ENCODE peak calls at places on chromosome 12, in four cellular contexts. D is iPS-NIHi11; Q is activated T-cell treated with anti-CD3 and anti-CD28 coated beads, Interleukin-2, amount 50 U/mL, for 72 hours; F is astrocyte of the spinal cord. N is an unnamed sample.

GRCh38 chr12:34289431-34290190 is 267.3 kb downstream of the ALG10 start:
- DNase-seq in F (no peak), D (no peak), Q (no peak), N (no peak)

GRCh38 chr12:59408431-59408830 is 187.4 kb upstream of the SLC16A7 start:
- DNase-seq in F (peak), Q (no peak), D (no peak), N (no peak)

GRCh38 chr12:51591020-51591901 is at the start of gene SCN8A:
- DNase-seq in F (peak), D (peak), Q (peak), N (no peak)

GRCh38 chr12:123750159-123750656 is 11.9 kb upstream of the DNAH10 start:
- DNase-seq in F (no peak), D (no peak), Q (no peak), N (no peak)

GRCh38 chr12:12331896-12332295 is 18.1 kb downstream of the MANSC1 start:
- DNase-seq in Q (no peak), D (peak), F (no peak), N (no peak)

GRCh38 chr12:94309348-94309747 is 150.3 kb downstream of the CEP83 start:
- DNase-seq in Q (no peak), F (no peak), D (no peak), N (no peak)

GRCh38 chr12:110266381-110266909 is 14.6 kb upstream of the ATP2A2 start:
- DNase-seq in Q (no peak), F (no peak), D (no peak), N (peak)

GRCh38 chr12:88207921-88208640 is 66.0 kb downstream of the TMTC3 start:
- DNase-seq in Q (no peak), F (peak), D (no peak), N (no peak)

GRCh38 chr12:108297424-108297823 is 41.7 kb downstream of the CMKLR1 start:
- DNase-seq in D (no peak), Q (no peak), F (no peak), N (no peak)

GRCh38 chr12:107468182-107468581 is 217.4 kb upstream of the PWP1 start:
- DNase-seq in Q (no peak), D (no peak), F (peak), N (no peak)

GRCh38 chr12:113896194-113896593 is 69.9 kb downstream of the RBM19 start:
- DNase-seq in F (no peak), Q (no peak), D (peak), N (no peak)

GRCh38 chr12:76792828-76793227 is 28.9 kb downstream of the ZDHHC17 start:
- DNase-seq in D (no peak), F (no peak), Q (no peak), N (no peak)